ENCODE peak calls at places on chromosomes 5 and 9, in six cellular contexts. X is endodermal cell, F is heart left ventricle, U is uterus, O is cardiac fibroblast, I is psoas muscle. V is an unnamed sample.
A peak's percentile ranks its signal among the peaks of the same experiment; 100 is the strongest.

GRCh38 chr5:151675225-151675955 is 11.3 kb downstream of the SPARC start:
- DNase-seq in X (no peak), F (no peak), U (no peak), O (peak; percentile 82), I (no peak), V (no peak)

GRCh38 chr9:16864741-16865434 is 5.6 kb downstream of the BNC2 start:
- DNase-seq in X (no peak), F (no peak), U (no peak), O (peak; percentile 66), I (no peak), V (no peak)

GRCh38 chr5:38598994-38599611 is 42.7 kb upstream of the LIFR start:
- DNase-seq in X (no peak), F (no peak), U (no peak), O (peak; percentile 83), I (no peak), V (no peak)

GRCh38 chr9:26744362-26744965 is 148.1 kb downstream of the CAAP1 start:
- DNase-seq in X (no peak), F (no peak), U (no peak), O (peak; percentile 61), I (no peak), V (no peak)

GRCh38 chr5:171785517-171785916 is at the start of gene SMIM23:
- DNase-seq in X (no peak), F (no peak), U (no peak), O (no peak), I (no peak), V (no peak)

GRCh38 chr9:70362952-70363351 is 51.5 kb downstream of the KLF9 start:
- DNase-seq in X (no peak), F (no peak), U (no peak), O (peak; percentile 45), I (no peak), V (no peak)

GRCh38 chr5:89313044-89313443 is 430.1 kb upstream of the MEF2C start:
- DNase-seq in X (no peak), F (no peak), U (no peak), O (peak; percentile 77), I (no peak), V (no peak)

GRCh38 chr5:115262405-115263247 is at the start of gene PGGT1B:
- DNase-seq in X (peak; percentile 94), F (peak; percentile 77), U (peak; percentile 69), O (peak; percentile 70), I (peak; percentile 77), V (peak; percentile 76)

GRCh38 chr5:56900858-56901578 is 8.4 kb upstream of the SETD9 start:
- DNase-seq in X (peak; percentile 62), F (no peak), U (no peak), O (peak; percentile 64), I (no peak), V (no peak)

GRCh38 chr5:176183321-176184074 is 54.7 kb upstream of the SIMC1 start:
- DNase-seq in X (peak; percentile 79), F (no peak), U (no peak), O (no peak), I (no peak), V (no peak)

GRCh38 chr9:110027624-110028023 is 180.3 kb downstream of the C9orf152 start:
- DNase-seq in X (no peak), F (peak; percentile 40), U (no peak), O (peak; percentile 96), I (no peak), V (no peak)

GRCh38 chr5:168946363-168946762 is 354.6 kb downstream of the SLIT3 start:
- DNase-seq in X (peak; percentile 86), F (no peak), U (no peak), O (peak; percentile 28), I (no peak), V (no peak)

GRCh38 chr9:128070874-128071273 is 2.8 kb downstream of the SLC25A25 start:
- DNase-seq in X (no peak), F (no peak), U (no peak), O (no peak), I (no peak), V (no peak)

GRCh38 chr9:128067898-128068655 is at the start of gene SLC25A25:
- DNase-seq in X (peak; percentile 100), F (peak; percentile 100), U (peak; percentile 100), O (peak; percentile 100), I (peak; percentile 100), V (peak; percentile 99)

GRCh38 chr9:128068656-128069221 is 707 bp downstream of the SLC25A25 start:
- DNase-seq in X (no peak), F (no peak), U (no peak), O (no peak), I (no peak), V (no peak)

GRCh38 chr9:128073260-128073886 is 5.3 kb downstream of the SLC25A25 start:
- DNase-seq in X (no peak), F (no peak), U (no peak), O (no peak), I (no peak), V (no peak)

DNA sequence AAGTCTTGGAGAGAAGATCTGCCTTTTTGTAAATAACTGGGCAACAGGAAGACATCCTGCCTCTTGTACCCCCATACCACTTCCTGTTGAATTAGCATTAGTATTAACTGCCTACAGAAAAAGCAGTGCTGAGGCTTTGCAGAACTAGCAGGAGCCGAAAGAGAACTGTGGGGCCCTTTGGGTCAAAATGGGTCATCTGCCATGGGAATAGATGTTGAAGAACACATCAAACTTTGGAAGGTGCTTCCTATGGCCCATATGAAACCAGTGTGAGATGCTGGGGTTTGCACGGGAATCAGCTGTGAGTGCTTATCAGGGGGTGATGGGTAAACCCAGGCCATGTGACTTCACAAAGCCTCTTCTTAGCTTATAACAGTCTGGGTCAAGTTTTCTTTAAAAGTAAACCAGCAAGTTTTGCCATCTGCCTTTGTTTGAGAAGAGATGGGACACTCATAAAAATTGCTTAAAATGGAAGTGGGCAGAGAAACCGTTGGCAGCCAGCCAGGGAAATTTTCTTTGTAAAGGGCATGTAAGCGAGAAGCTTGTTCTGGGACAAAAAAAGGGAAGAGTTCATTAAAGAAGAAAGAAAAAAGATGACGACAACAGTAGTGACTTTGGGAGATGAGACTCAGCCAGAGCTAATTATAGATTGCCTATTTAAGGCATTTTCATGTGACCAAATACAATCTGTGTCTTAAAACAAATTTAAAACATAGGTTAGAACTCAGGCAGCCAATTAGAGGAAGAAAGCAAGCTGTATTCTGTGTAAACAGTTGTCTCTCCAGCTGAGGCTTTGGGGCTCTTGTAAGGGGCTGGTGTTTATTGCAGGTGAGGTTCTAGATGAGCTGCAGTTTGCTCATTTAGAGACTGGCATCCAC is 4.4 kb downstream of the SLC25A25 start:
- DNase-seq in X (no peak), F (peak; percentile 74), U (peak; percentile 78), O (peak; percentile 88), I (peak; percentile 69), V (peak; percentile 88)
- H3K4me3 ChIP-seq in X (no peak overlapping the region), F (no peak overlapping the region), U (no peak overlapping the region), O (no peak overlapping the region), I (peak overlapping the region; percentile 29), V (peak overlapping the region; percentile 49)

DNA sequence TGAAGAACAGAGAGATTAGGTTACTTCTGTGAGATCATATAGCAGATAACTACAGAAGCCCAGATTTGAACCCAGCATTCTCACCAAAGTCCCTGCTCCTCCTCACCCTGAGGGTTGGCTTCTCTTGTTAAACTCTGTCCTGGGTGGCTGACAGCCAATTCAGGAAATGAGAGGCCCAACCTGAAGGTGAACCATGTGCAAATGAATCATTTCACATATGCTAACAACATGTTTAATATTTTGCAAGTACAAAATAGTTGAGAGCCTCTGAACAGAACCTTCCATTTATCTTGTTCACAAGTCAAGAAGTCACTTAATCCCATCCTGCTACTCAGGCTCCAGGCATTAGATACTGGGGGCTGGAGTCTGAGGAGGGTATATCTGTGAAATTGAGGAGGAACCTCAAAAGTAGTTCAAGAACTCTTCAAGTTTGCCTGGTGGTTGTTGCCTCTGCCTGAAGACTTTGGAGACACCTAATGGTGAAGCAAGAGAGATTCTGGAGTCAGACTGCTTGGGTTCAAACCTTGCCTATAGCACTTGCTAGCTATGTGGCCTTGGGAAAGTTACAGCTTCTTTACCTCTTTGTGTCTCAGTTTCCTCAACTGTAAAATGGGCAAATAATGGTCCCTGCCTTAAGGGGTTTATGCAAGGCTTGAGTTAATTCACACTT is 564.0 kb downstream of the PSAT1 start:
- DNase-seq in X (no peak), F (no peak), U (no peak), O (peak; percentile 73), I (no peak), V (no peak)
- TF ChIP-seq CTCF in X (peak; percentile 55), F (no peak), U (no peak), O (peak; percentile 4), I (no peak), V (no peak)

GRCh38 chr9:127905788-127906191 is 6.4 kb upstream of the ST6GALNAC6 start:
- DNase-seq in X (no peak), F (no peak), U (no peak), O (no peak), I (no peak), V (no peak)
- H3K4me3 ChIP-seq in X (no peak overlapping the region), F (no peak overlapping the region), U (no peak overlapping the region), O (no peak overlapping the region), I (no peak overlapping the region), V (no peak overlapping the region)

GRCh38 chr5:94830520-94830919 is 212.1 kb downstream of the SLF1 start:
- DNase-seq in X (no peak), F (no peak), U (no peak), O (peak; percentile 55), I (no peak), V (no peak)
- TF ChIP-seq CTCF in X (peak; percentile 78), F (peak; percentile 8), U (no peak), O (peak; percentile 49), I (no peak), V (no peak)